ENCODE peak calls at places on chromosomes 16 and 17, in six cellular contexts. One of them, this sample, is unnamed.

GRCh38 chr16:22300427-22301071 is 3.3 kb downstream of the POLR3E start:
- DNase-seq in HTR-8/SVneo: peak; percentile 48
- DNase-seq in IMR-90: peak; percentile 62
- DNase-seq in endothelial cell: peak; percentile 59
- DNase-seq in HT-29: peak; percentile 65
- DNase-seq in right lobe of liver: peak; percentile 79
- DNase-seq in this sample: peak; percentile 72

GRCh38 chr16:22814330-22815105 is 556 bp downstream of the HS3ST2 start:
- DNase-seq in HTR-8/SVneo: no peak
- DNase-seq in IMR-90: no peak
- DNase-seq in endothelial cell: peak; percentile 14
- DNase-seq in HT-29: no peak
- DNase-seq in right lobe of liver: no peak
- DNase-seq in this sample: no peak

GRCh38 chr17:2450016-2450650 is 49.3 kb upstream of the MNT start:
- DNase-seq in HTR-8/SVneo: no peak
- DNase-seq in IMR-90: no peak
- DNase-seq in endothelial cell: no peak
- DNase-seq in HT-29: no peak
- DNase-seq in right lobe of liver: no peak
- DNase-seq in this sample: no peak

GRCh38 chr16:23508589-23509440 is 1.5 kb downstream of the GGA2 start:
- DNase-seq in HTR-8/SVneo: no peak
- DNase-seq in IMR-90: no peak
- DNase-seq in endothelial cell: peak; percentile 13
- DNase-seq in HT-29: peak; percentile 20
- DNase-seq in right lobe of liver: no peak
- DNase-seq in this sample: peak; percentile 26

GRCh38 chr17:3647769-3648540 is 11.4 kb downstream of the CTNS start:
- DNase-seq in HTR-8/SVneo: no peak
- DNase-seq in IMR-90: peak; percentile 55
- DNase-seq in endothelial cell: peak; percentile 73
- DNase-seq in HT-29: peak; percentile 58
- DNase-seq in right lobe of liver: peak; percentile 83
- DNase-seq in this sample: peak; percentile 73

GRCh38 chr16:9469512-9469911 is 378.1 kb downstream of the HAPSTR1 start:
- DNase-seq in HTR-8/SVneo: no peak
- DNase-seq in IMR-90: no peak
- DNase-seq in endothelial cell: no peak
- DNase-seq in HT-29: no peak
- DNase-seq in right lobe of liver: no peak
- DNase-seq in this sample: no peak

GRCh38 chr16:72072514-72073342 is 9.7 kb downstream of the HPR start:
- DNase-seq in HTR-8/SVneo: no peak
- DNase-seq in IMR-90: no peak
- DNase-seq in endothelial cell: peak; percentile 20
- DNase-seq in HT-29: no peak
- DNase-seq in right lobe of liver: no peak
- DNase-seq in this sample: peak; percentile 74

GRCh38 chr16:82629441-82630027 is 2.8 kb downstream of the CDH13 start:
- DNase-seq in HTR-8/SVneo: peak; percentile 53
- DNase-seq in IMR-90: peak; percentile 34
- DNase-seq in endothelial cell: no peak
- DNase-seq in HT-29: no peak
- DNase-seq in right lobe of liver: no peak
- DNase-seq in this sample: no peak

GRCh38 chr16:55367796-55368195 is 43.8 kb downstream of the IRX6 start:
- DNase-seq in HTR-8/SVneo: no peak
- DNase-seq in IMR-90: peak; percentile 20
- DNase-seq in endothelial cell: no peak
- DNase-seq in HT-29: no peak
- DNase-seq in right lobe of liver: no peak
- DNase-seq in this sample: no peak

GRCh38 chr17:42214156-42214555 is 19.9 kb upstream of the GHDC start:
- DNase-seq in HTR-8/SVneo: no peak
- DNase-seq in IMR-90: no peak
- DNase-seq in endothelial cell: no peak
- DNase-seq in HT-29: no peak
- DNase-seq in right lobe of liver: no peak
- DNase-seq in this sample: no peak

GRCh38 chr17:83014297-83014696 is 65.1 kb upstream of the METRNL start:
- DNase-seq in HTR-8/SVneo: no peak
- DNase-seq in IMR-90: no peak
- DNase-seq in endothelial cell: no peak
- DNase-seq in HT-29: no peak
- DNase-seq in right lobe of liver: no peak
- DNase-seq in this sample: no peak

GRCh38 chr17:49132699-49133364 is at the start of gene B4GALNT2:
- DNase-seq in HTR-8/SVneo: no peak
- DNase-seq in IMR-90: no peak
- DNase-seq in endothelial cell: peak; percentile 20
- DNase-seq in HT-29: no peak
- DNase-seq in right lobe of liver: no peak
- DNase-seq in this sample: peak; percentile 77

GRCh38 chr16:50320310-50320709 is 48.5 kb downstream of the BRD7 start:
- DNase-seq in HTR-8/SVneo: no peak
- DNase-seq in IMR-90: no peak
- DNase-seq in endothelial cell: no peak
- DNase-seq in HT-29: no peak
- DNase-seq in right lobe of liver: no peak
- DNase-seq in this sample: no peak

GRCh38 chr17:66420961-66421371 is 118.6 kb downstream of the PRKCA start:
- DNase-seq in HTR-8/SVneo: no peak
- DNase-seq in IMR-90: peak; percentile 77
- DNase-seq in endothelial cell: no peak
- DNase-seq in HT-29: no peak
- DNase-seq in right lobe of liver: no peak
- DNase-seq in this sample: no peak

GRCh38 chr17:63833741-63834373 is 6.4 kb upstream of the FTSJ3 start:
- DNase-seq in HTR-8/SVneo: no peak
- DNase-seq in IMR-90: no peak
- DNase-seq in endothelial cell: no peak
- DNase-seq in HT-29: no peak
- DNase-seq in right lobe of liver: no peak
- DNase-seq in this sample: no peak

GRCh38 chr17:44807093-44807816 is 22.8 kb downstream of the GJC1 start:
- DNase-seq in HTR-8/SVneo: no peak
- DNase-seq in IMR-90: no peak
- DNase-seq in endothelial cell: no peak
- DNase-seq in HT-29: no peak
- DNase-seq in right lobe of liver: no peak
- DNase-seq in this sample: no peak

GRCh38 chr17:28940675-28941074 is 10.6 kb downstream of the PHF12 start:
- DNase-seq in HTR-8/SVneo: no peak
- DNase-seq in IMR-90: no peak
- DNase-seq in endothelial cell: no peak
- DNase-seq in HT-29: no peak
- DNase-seq in right lobe of liver: peak; percentile 87
- DNase-seq in this sample: no peak

GRCh38 chr17:864315-864714 is 82.2 kb downstream of the MRM3 start:
- DNase-seq in HTR-8/SVneo: no peak
- DNase-seq in IMR-90: no peak
- DNase-seq in endothelial cell: no peak
- DNase-seq in HT-29: no peak
- DNase-seq in right lobe of liver: no peak
- DNase-seq in this sample: no peak

GRCh38 chr17:82734987-82735866 is at the start of gene FN3K:
- DNase-seq in HTR-8/SVneo: peak; percentile 57
- DNase-seq in IMR-90: peak; percentile 85
- DNase-seq in endothelial cell: peak; percentile 66
- DNase-seq in HT-29: peak; percentile 28
- DNase-seq in right lobe of liver: peak; percentile 74
- DNase-seq in this sample: peak; percentile 62

GRCh38 chr16:55379876-55380390 is 55.9 kb downstream of the IRX6 start:
- DNase-seq in HTR-8/SVneo: no peak
- DNase-seq in IMR-90: no peak
- DNase-seq in endothelial cell: no peak
- DNase-seq in HT-29: no peak
- DNase-seq in right lobe of liver: no peak
- DNase-seq in this sample: no peak

GRCh38 chr17:57953219-57953618 is 2.0 kb downstream of the CUEDC1 start:
- DNase-seq in HTR-8/SVneo: no peak
- DNase-seq in IMR-90: no peak
- DNase-seq in endothelial cell: no peak
- DNase-seq in HT-29: no peak
- DNase-seq in right lobe of liver: peak; percentile 68
- DNase-seq in this sample: no peak

This sample was measured in small intestine.